ENCODE peak calls at places on chromosomes 4 and X, in four cellular contexts. U, P, Q and E are unnamed samples.

GRCh38 chr4:6767725-6768538 is 14.6 kb upstream of the KIAA0232 start:
- DNase-seq in U (no peak), P (no peak), Q (no peak), E (no peak)

GRCh38 chrX:49233887-49234555 is 881 bp upstream of the CACNA1F start:
- DNase-seq in U (no peak), P (no peak), Q (no peak), E (no peak)

GRCh38 chr4:13539721-13540445 is 4.4 kb downstream of the NKX3-2 start:
- DNase-seq in U (no peak), P (no peak), Q (no peak), E (no peak)

GRCh38 chr4:111362891-111363290 is 740.0 kb upstream of the PITX2 start:
- DNase-seq in U (no peak), P (no peak), Q (no peak), E (no peak)

GRCh38 chr4:129453524-129453923 is 357.6 kb downstream of the C4orf33 start:
- DNase-seq in U (no peak), P (no peak), Q (no peak), E (no peak)

GRCh38 chr4:185395255-185395955 is at the start of gene LRP2BP:
- DNase-seq in U (no peak), P (no peak), Q (peak; percentile 97), E (no peak)

GRCh38 chr4:133450813-133451212 is 301.7 kb downstream of the PCDH10 start:
- DNase-seq in U (no peak), P (no peak), Q (no peak), E (no peak)

GRCh38 chr4:132334081-132334480 is 815.0 kb upstream of the PCDH10 start:
- DNase-seq in U (no peak), P (peak; percentile 54), Q (no peak), E (no peak)